ENCODE peak calls at places on chromosomes 4 and X, in nine cellular contexts. Z is CD8-positive, alpha-beta memory T cell; T is heart right ventricle; C is cardiac muscle cell; P is neural progenitor cell; K is PC-3; J is uterus; F is BE2C; I is AG04450. U is an unnamed sample.

GRCh38 chr4:168815373-168816345 is 194.4 kb downstream of the CBR4 start:
- DNase-seq in Z (no peak), T (no peak), C (peak; percentile 63), P (peak; percentile 68), K (no peak), J (no peak), F (no peak), I (peak; percentile 86), U (no peak)

GRCh38 chr4:140426610-140427103 is 791 bp downstream of the CLGN start:
- DNase-seq in Z (no peak), T (peak; percentile 48), C (peak; percentile 65), P (peak; percentile 73), K (peak; percentile 7), J (no peak), F (peak; percentile 52), I (no peak), U (no peak)

GRCh38 chrX:32524385-32524784 is 687.0 kb downstream of the DMD start:
- DNase-seq in Z (no peak), T (no peak), C (no peak), P (no peak), K (no peak), J (no peak), F (no peak), I (no peak), U (no peak)

GRCh38 chr4:105741548-105741947 is 33.0 kb downstream of the GSTCD start:
- DNase-seq in Z (no peak), T (no peak), C (no peak), P (no peak), K (no peak), J (no peak), F (no peak), I (no peak), U (no peak)

GRCh38 chr4:7067147-7067522 is 729 bp downstream of the GRPEL1 start:
- DNase-seq in Z (no peak), T (no peak), C (no peak), P (no peak), K (peak; percentile 31), J (no peak), F (no peak), I (no peak), U (peak; percentile 53)

GRCh38 chrX:124208675-124209074 is 123.8 kb upstream of the TEX13D start:
- DNase-seq in Z (no peak), T (no peak), C (no peak), P (no peak), K (no peak), J (no peak), F (no peak), I (no peak), U (no peak)

GRCh38 chr4:40206421-40206820 is 9.6 kb downstream of the RHOH start:
- DNase-seq in Z (peak; percentile 55), T (no peak), C (no peak), P (no peak), K (no peak), J (no peak), F (no peak), I (no peak), U (no peak)

GRCh38 chr4:184097240-184097619 is 120.4 kb downstream of the ENPP6 start:
- DNase-seq in Z (no peak), T (peak; percentile 50), C (no peak), P (peak; percentile 25), K (no peak), J (peak; percentile 61), F (no peak), I (no peak), U (peak; percentile 44)

GRCh38 chrX:18617351-18617750 is 54.6 kb downstream of the RS1 start:
- DNase-seq in Z (no peak), T (no peak), C (peak; percentile 15), P (peak; percentile 6), K (peak; percentile 89), J (no peak), F (no peak), I (peak; percentile 27), U (no peak)

GRCh38 chr4:166045457-166045856 is 172.4 kb downstream of the TLL1 start:
- DNase-seq in Z (no peak), T (no peak), C (no peak), P (no peak), K (no peak), J (no peak), F (no peak), I (no peak), U (no peak)

GRCh38 chr4:128286474-128287158 is 997 bp downstream of the PGRMC2 start:
- DNase-seq in Z (peak; percentile 65), T (no peak), C (peak; percentile 46), P (peak; percentile 34), K (peak; percentile 50), J (no peak), F (no peak), I (no peak), U (no peak)

GRCh38 chr4:175109933-175110332 is 191.8 kb downstream of the ADAM29 start:
- DNase-seq in Z (no peak), T (no peak), C (no peak), P (no peak), K (no peak), J (no peak), F (peak; percentile 18), I (no peak), U (no peak)

GRCh38 chr4:128558896-128559669 is 250.4 kb upstream of the JADE1 start:
- DNase-seq in Z (no peak), T (no peak), C (no peak), P (no peak), K (no peak), J (peak; percentile 37), F (no peak), I (no peak), U (no peak)

GRCh38 chr4:141686929-141687328 is 50.5 kb downstream of the IL15 start:
- DNase-seq in Z (no peak), T (peak; percentile 11), C (no peak), P (no peak), K (peak; percentile 96), J (no peak), F (no peak), I (no peak), U (no peak)

GRCh38 chr4:22237155-22237751 is 278.6 kb downstream of the ADGRA3 start:
- DNase-seq in Z (peak; percentile 55), T (no peak), C (peak; percentile 47), P (peak; percentile 76), K (peak; percentile 37), J (peak; percentile 16), F (peak; percentile 58), I (no peak), U (no peak)

GRCh38 chrX:67296395-67296794 is 247.4 kb upstream of the AR start:
- DNase-seq in Z (no peak), T (no peak), C (no peak), P (no peak), K (no peak), J (no peak), F (no peak), I (no peak), U (no peak)

GRCh38 chr4:92170340-92170739 is 133.4 kb upstream of the GRID2 start:
- DNase-seq in Z (no peak), T (no peak), C (no peak), P (no peak), K (no peak), J (no peak), F (no peak), I (no peak), U (no peak)

GRCh38 chrX:131227608-131228007 is 61.5 kb downstream of the IGSF1 start:
- DNase-seq in Z (no peak), T (no peak), C (no peak), P (no peak), K (no peak), J (no peak), F (no peak), I (no peak), U (no peak)
- H3K4me3 ChIP-seq in Z (no peak overlapping the region), T (no peak overlapping the region), C (no peak overlapping the region), P (no peak overlapping the region), K (no peak overlapping the region), J (no peak overlapping the region), F (no peak overlapping the region), I (no peak overlapping the region), U (no peak overlapping the region)

DNA sequence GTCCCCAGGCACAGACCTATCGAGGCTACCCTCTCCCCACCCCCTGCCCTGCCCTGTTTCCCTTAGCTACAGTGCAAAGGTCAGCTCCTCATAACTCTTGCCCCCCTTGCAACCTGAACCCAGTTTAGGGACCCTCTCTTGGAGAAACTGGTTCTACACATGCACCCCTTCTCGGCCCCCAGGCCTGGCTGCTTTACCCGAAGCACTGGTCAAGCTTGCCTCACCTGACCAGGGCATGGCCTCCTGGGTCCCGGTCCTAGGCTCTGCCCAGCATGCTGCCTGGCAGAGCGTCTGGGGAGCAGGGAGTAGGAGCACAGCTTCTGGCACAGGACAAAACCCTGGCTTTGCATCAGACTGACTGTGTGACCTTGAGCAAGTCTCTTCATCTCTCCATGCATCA is 28.0 kb downstream of the ZNF185 start:
- DNase-seq in Z (no peak), T (no peak), C (no peak), P (no peak), K (no peak), J (no peak), F (no peak), I (no peak), U (no peak)
- H3K9me3 ChIP-seq in Z (no peaks in the 10 kb centered on the region), T (no peaks in the 10 kb centered on the region), C (no peaks in the 10 kb centered on the region), P (no peaks in the 10 kb centered on the region), K (no peaks in the 10 kb centered on the region), J (no peaks in the 10 kb centered on the region), F (no peaks in the 10 kb centered on the region), I (no peaks in the 10 kb centered on the region), U (peaks cover 3% of the 10 kb centered on the region)

DNA sequence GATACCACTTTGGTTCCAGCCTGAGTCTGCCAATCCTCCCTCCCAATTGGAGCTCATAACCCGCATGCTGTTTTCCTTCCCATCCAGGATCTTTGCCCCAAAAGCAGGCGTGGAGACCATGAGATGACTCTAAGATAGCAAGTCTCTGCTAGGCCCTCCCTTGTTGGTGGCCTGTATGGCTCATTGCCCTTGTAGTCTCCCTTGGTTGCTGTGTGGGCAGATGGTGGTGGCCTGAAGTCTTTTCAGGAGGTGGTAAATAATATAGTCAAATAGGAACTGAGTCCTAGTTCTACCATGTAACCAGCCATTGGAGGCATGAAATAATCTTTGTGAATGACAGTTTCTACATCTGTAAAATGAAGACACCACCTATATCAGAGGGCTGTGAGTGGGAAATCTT is 1.2 kb downstream of the ATP6AP1 start:
- DNase-seq in Z (no peak), T (no peak), C (no peak), P (no peak), K (no peak), J (no peak), F (no peak), I (no peak), U (no peak)
- H3K4me3 ChIP-seq in Z (no peak overlapping the region), T (peak overlapping the region; percentile 78), C (peak overlapping the region; percentile 66), P (no peak overlapping the region), K (peak overlapping the region; percentile 93), J (no peak overlapping the region), F (peak overlapping the region; percentile 68), I (peak overlapping the region; percentile 71), U (peak overlapping the region; percentile 66)

DNA sequence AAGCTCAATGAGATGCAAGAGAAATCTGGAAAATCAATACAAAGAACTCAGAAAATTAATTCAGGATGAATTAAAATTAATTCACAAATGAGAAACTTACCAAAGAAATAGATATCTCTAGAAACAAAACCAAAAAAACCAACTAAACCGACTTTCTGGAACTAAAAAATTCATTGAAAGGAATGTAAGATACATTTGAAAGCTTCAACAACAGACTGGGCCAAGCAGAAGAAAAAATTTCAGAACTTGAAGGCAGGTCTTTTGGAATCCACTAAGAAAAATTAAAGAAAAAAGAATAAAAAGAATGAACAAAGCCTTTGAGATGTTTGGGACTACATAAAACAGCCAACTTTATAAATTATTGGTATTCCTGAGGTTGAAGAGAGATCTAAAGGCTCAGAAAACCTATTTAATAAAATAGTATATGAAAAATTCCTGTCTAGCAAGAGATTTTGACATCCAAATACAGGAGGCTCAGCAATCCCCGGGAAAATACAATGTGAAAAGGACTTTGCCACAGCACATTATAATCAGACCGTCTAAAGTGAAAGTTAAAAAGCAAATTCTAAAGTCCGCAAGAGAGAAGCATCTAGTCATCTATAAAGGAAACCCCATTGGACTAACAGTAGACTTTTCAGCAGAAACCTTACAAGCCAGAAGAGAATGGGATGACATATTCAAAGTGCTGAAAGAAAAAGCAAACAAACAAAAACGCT is 44.2 kb downstream of the NAT8L start:
- DNase-seq in Z (no peak), T (no peak), C (no peak), P (no peak), K (no peak), J (no peak), F (no peak), I (no peak), U (no peak)
- H3K9me3 ChIP-seq in Z (no peaks in the 10 kb centered on the region), T (peaks cover 17% of the 10 kb centered on the region), C (no peaks in the 10 kb centered on the region), P (no peaks in the 10 kb centered on the region), K (no peaks in the 10 kb centered on the region), J (peaks cover 15% of the 10 kb centered on the region), F (peaks cover 4% of the 10 kb centered on the region), I (peaks cover 9% of the 10 kb centered on the region), U (peaks cover 18% of the 10 kb centered on the region)

U was measured in lung.